ENCODE peak calls at places on chromosome 1, in six cellular contexts. B is psoas muscle, S is pancreas, J is adrenal gland, L is fibroblast of pulmonary artery, H is transverse colon. Y is an unnamed sample.

GRCh38 chr1:154453577-154454352 is 48.3 kb upstream of the TDRD10 start:
- DNase-seq in B (no peak), S (no peak), J (no peak), L (peak; percentile 78), H (no peak), Y (no peak)

GRCh38 chr1:155981266-155982088 is 3.1 kb upstream of the ARHGEF2 start:
- DNase-seq in B (peak; percentile 52), S (no peak), J (no peak), L (peak; percentile 86), H (peak; percentile 56), Y (no peak)

GRCh38 chr1:14486401-14487110 is 111.9 kb upstream of the KAZN start:
- DNase-seq in B (peak; percentile 40), S (no peak), J (peak; percentile 62), L (peak; percentile 71), H (no peak), Y (peak; percentile 96)

GRCh38 chr1:81678779-81679178 is 122.0 kb upstream of the ADGRL2 start:
- DNase-seq in B (no peak), S (no peak), J (no peak), L (no peak), H (no peak), Y (no peak)

GRCh38 chr1:58763214-58763613 is 20.6 kb downstream of the JUN start:
- DNase-seq in B (no peak), S (no peak), J (no peak), L (peak; percentile 83), H (no peak), Y (no peak)

GRCh38 chr1:23593556-23594148 is 34.4 kb upstream of the ID3 start:
- DNase-seq in B (peak; percentile 31), S (peak; percentile 83), J (no peak), L (no peak), H (no peak), Y (no peak)

GRCh38 chr1:236773919-236774318 is 21.2 kb upstream of the MTR start:
- DNase-seq in B (no peak), S (no peak), J (no peak), L (no peak), H (no peak), Y (no peak)

GRCh38 chr1:41500378-41500777 is 15.9 kb upstream of the EDN2 start:
- DNase-seq in B (peak; percentile 64), S (peak; percentile 91), J (peak; percentile 85), L (no peak), H (peak; percentile 86), Y (no peak)

GRCh38 chr1:56188855-56189254 is 390.5 kb downstream of the PLPP3 start:
- DNase-seq in B (no peak), S (no peak), J (no peak), L (no peak), H (no peak), Y (no peak)

DNA sequence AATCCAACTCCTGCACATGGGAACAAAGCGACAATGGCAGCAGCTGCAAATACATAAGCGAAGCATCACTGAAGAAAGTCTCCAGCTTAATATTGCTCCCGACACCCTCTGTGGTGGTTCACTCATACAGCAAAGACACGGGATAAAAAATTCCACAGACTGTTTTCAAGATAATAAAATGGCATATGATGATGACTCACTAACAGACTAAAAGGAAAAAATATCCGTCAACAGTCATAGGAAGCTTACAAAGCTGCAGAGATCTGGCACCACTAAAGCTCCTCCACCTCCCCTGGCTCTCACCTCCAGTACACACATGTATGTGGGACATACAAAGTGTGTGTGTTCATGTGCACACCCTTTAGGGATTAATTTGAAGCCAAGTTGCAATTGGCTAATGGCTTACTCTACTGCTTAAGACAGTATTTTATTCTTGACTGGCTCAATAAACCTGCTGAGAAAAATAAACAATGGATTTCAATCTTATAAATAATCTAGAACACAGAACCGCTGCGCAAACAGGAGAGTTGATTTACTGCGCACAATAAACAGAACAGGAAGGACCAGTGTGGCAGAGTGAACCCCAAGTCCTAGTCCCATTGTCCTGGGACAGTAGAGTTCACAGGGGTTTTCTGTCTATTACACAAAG is 94.4 kb downstream of the SLC45A1 start:
- DNase-seq in B (no peak), S (no peak), J (no peak), L (peak; percentile 93), H (peak; percentile 47), Y (peak; percentile 73)
- TF ChIP-seq CTCF in B (no peak), S (no peak), J (no peak), L (peak; percentile 28), H (no peak), Y (peak; percentile 22)

GRCh38 chr1:27633298-27633610 is 1.7 kb downstream of the FGR start:
- DNase-seq in B (no peak), S (no peak), J (no peak), L (no peak), H (no peak), Y (no peak)
- H3K4me3 ChIP-seq in B (peak overlapping the region; percentile 60), S (no peak overlapping the region), J (peak overlapping the region; percentile 63), L (no peak overlapping the region), H (peak overlapping the region; percentile 51), Y (no peak overlapping the region)

DNA sequence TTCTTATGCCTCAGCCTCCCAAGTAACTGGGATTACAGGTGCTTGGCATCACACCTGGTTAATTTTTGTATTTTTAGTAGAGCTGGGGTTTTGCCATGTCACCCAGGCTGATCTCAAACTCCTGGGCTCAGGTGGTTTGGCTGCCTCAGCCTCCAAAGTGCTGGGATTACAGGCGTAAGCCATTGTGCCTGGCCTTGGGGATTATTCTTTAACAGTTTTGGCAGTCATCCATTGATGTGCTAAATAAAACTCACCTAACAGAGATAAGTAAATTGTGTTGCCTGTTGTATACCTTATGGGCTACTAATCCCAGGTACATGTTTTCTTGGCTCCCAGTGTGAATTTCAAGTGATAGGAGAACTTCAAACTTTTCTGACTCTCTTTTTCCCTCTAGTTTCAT is 35.2 kb upstream of the PDE4B start:
- DNase-seq in B (no peak), S (no peak), J (no peak), L (no peak), H (peak; percentile 39), Y (no peak)
- TF ChIP-seq CTCF in B (no peak), S (no peak), J (no peak), L (no peak), H (no peak), Y (no peak)

GRCh38 chr1:28510350-28511223 is 4.7 kb downstream of the RCC1 start:
- DNase-seq in B (no peak), S (no peak), J (no peak), L (no peak), H (no peak), Y (no peak)
- H3K4me3 ChIP-seq in B (peak overlapping the region; percentile 83), S (peak overlapping the region; percentile 89), J (peak overlapping the region; percentile 24), L (peak overlapping the region; percentile 99), H (no peak overlapping the region), Y (peak overlapping the region; percentile 84)

Y was measured in astrocyte of the cerebellum.